ENCODE peak calls at places on chromosomes 16 and 17, in six cellular contexts. U is trophoblast cell; Y is CD8-positive, alpha-beta memory T cell; O is globus pallidus; T is central memory CD8-positive, alpha-beta T cell; W is caudate nucleus. N is an unnamed sample.

GRCh38 chr17:63033142-63033541 is 67.1 kb downstream of the TANC2 start:
- DNase-seq in U (no peak), Y (no peak), O (no peak), T (no peak), W (no peak), N (no peak)

GRCh38 chr17:7436556-7437368 is 1.5 kb downstream of the TMEM102 start:
- DNase-seq in U (peak; percentile 97), Y (peak; percentile 85), O (peak; percentile 76), T (peak; percentile 69), W (no peak), N (no peak)

GRCh38 chr16:1458977-1459341 is 14.6 kb upstream of the CCDC154 start:
- DNase-seq in U (no peak), Y (peak; percentile 39), O (no peak), T (no peak), W (no peak), N (no peak)

GRCh38 chr16:14510939-14511797 is 118.9 kb downstream of the PARN start:
- DNase-seq in U (peak; percentile 48), Y (no peak), O (no peak), T (no peak), W (no peak), N (no peak)

GRCh38 chr16:82301108-82301755 is 131.2 kb upstream of the MPHOSPH6 start:
- DNase-seq in U (no peak), Y (no peak), O (no peak), T (no peak), W (no peak), N (no peak)

GRCh38 chr17:55762086-55762858 is 11.4 kb downstream of the PCTP start:
- DNase-seq in U (no peak), Y (no peak), O (no peak), T (no peak), W (no peak), N (no peak)

GRCh38 chr17:70581459-70581858 is 412.1 kb downstream of the KCNJ2 start:
- DNase-seq in U (no peak), Y (no peak), O (no peak), T (no peak), W (no peak), N (no peak)

GRCh38 chr16:50602531-50603205 is 54.5 kb downstream of the NKD1 start:
- DNase-seq in U (no peak), Y (peak; percentile 67), O (no peak), T (peak; percentile 24), W (no peak), N (no peak)

GRCh38 chr16:84421938-84422220 is 53.5 kb downstream of the ATP2C2 start:
- DNase-seq in U (no peak), Y (no peak), O (no peak), T (no peak), W (no peak), N (no peak)

GRCh38 chr17:1206016-1206787 is 26.4 kb upstream of the ABR start:
- DNase-seq in U (peak; percentile 36), Y (no peak), O (no peak), T (no peak), W (no peak), N (no peak)

GRCh38 chr17:17836818-17837379 is at the start of gene SREBF1:
- DNase-seq in U (peak; percentile 48), Y (peak; percentile 75), O (peak; percentile 75), T (peak; percentile 41), W (peak; percentile 46), N (no peak)

GRCh38 chr16:31479752-31480151 is 3.2 kb upstream of the SLC5A2 start:
- DNase-seq in U (no peak), Y (no peak), O (no peak), T (no peak), W (no peak), N (no peak)

GRCh38 chr17:37844158-37844976 is 79.8 kb upstream of the TBC1D3K start:
- DNase-seq in U (peak; percentile 59), Y (peak; percentile 52), O (peak; percentile 43), T (no peak), W (no peak), N (no peak)

GRCh38 chr16:46709464-46709863 is 20.0 kb downstream of the ORC6 start:
- DNase-seq in U (no peak), Y (no peak), O (no peak), T (no peak), W (no peak), N (no peak)

GRCh38 chr16:73560497-73560896 is 512.6 kb upstream of the ZFHX3 start:
- DNase-seq in U (no peak), Y (no peak), O (no peak), T (no peak), W (no peak), N (no peak)

GRCh38 chr17:82076785-82077591 is 11.4 kb upstream of the DUS1L start:
- DNase-seq in U (no peak), Y (no peak), O (no peak), T (no peak), W (no peak), N (no peak)

GRCh38 chr17:41140360-41141132 is at the start of gene KRTAP4-6:
- DNase-seq in U (peak; percentile 90), Y (no peak), O (no peak), T (no peak), W (no peak), N (no peak)

GRCh38 chr17:4988168-4988567 is 693 bp upstream of the CAMTA2 start:
- DNase-seq in U (peak; percentile 7), Y (no peak), O (no peak), T (no peak), W (no peak), N (peak; percentile 87)

GRCh38 chr17:58391302-58391984 is 25.9 kb downstream of the RNF43 start:
- DNase-seq in U (no peak), Y (no peak), O (no peak), T (no peak), W (no peak), N (no peak)

GRCh38 chr17:66847704-66848103 is 12.8 kb downstream of the CACNG5 start:
- DNase-seq in U (no peak), Y (no peak), O (no peak), T (no peak), W (no peak), N (no peak)

N was measured in vagina.